ENCODE peak calls at places on chromosomes 16 and 17, in six cellular contexts. Y, I, F, G, X and J are unnamed samples.

GRCh38 chr16:12559714-12560113 is 244.0 kb downstream of the CPPED1 start:
- DNase-seq in Y (no peak), I (no peak), F (peak), G (no peak), X (no peak), J (no peak)

GRCh38 chr17:72514888-72515287 is 394.1 kb downstream of the SOX9 start:
- DNase-seq in Y (no peak), I (no peak), F (peak), G (no peak), X (no peak), J (peak)

GRCh38 chr16:86761117-86761971 is 183.0 kb downstream of the FOXL1 start:
- DNase-seq in Y (peak), I (peak), F (peak), G (peak), X (peak), J (peak)

GRCh38 chr17:82345151-82345976 is 11.8 kb upstream of the SECTM1 start:
- DNase-seq in Y (no peak), I (no peak), F (no peak), G (no peak), X (no peak), J (no peak)

GRCh38 chr17:36152639-36153120 is 23.8 kb downstream of the TBC1D3B start:
- DNase-seq in Y (no peak), I (no peak), F (peak), G (no peak), X (no peak), J (peak)

GRCh38 chr16:13756411-13756810 is 163.5 kb upstream of the ERCC4 start:
- DNase-seq in Y (no peak), I (no peak), F (no peak), G (no peak), X (no peak), J (no peak)

GRCh38 chr16:86865866-86866675 is 287.7 kb downstream of the FOXL1 start:
- DNase-seq in Y (no peak), I (no peak), F (peak), G (no peak), X (no peak), J (no peak)

GRCh38 chr16:49855280-49855821 is 561 bp downstream of the ZNF423 start:
- DNase-seq in Y (peak), I (peak), F (peak), G (peak), X (peak), J (peak)

GRCh38 chr17:10737168-10737622 is 7.4 kb upstream of the TMEM220 start:
- DNase-seq in Y (peak), I (no peak), F (peak), G (peak), X (peak), J (peak)

GRCh38 chr16:89054261-89054661 is 39.4 kb upstream of the ACSF3 start:
- DNase-seq in Y (no peak), I (no peak), F (no peak), G (no peak), X (no peak), J (no peak)

GRCh38 chr16:87324411-87325275 is 7.5 kb upstream of the C16orf95 start:
- DNase-seq in Y (peak), I (peak), F (peak), G (peak), X (no peak), J (peak)

GRCh38 chr16:3607634-3608033 is 3.8 kb downstream of the SLX4 start:
- DNase-seq in Y (no peak), I (no peak), F (no peak), G (no peak), X (no peak), J (no peak)

GRCh38 chr17:58032691-58033415 is 25.8 kb upstream of the SRSF1 start:
- DNase-seq in Y (no peak), I (no peak), F (no peak), G (no peak), X (no peak), J (no peak)

GRCh38 chr17:29042679-29043538 is at the start of gene PIPOX:
- DNase-seq in Y (peak), I (no peak), F (no peak), G (no peak), X (no peak), J (peak)

GRCh38 chr17:163514-164103 is 17.8 kb downstream of the DOC2B start:
- DNase-seq in Y (no peak), I (no peak), F (peak), G (no peak), X (no peak), J (no peak)